ENCODE peak calls at places on chromosomes 13 and 19, in five cellular contexts. Y, X, P, G and C are unnamed samples. For H3K27me3, the result is how much of the 10 kb centered on the place peaks cover.

GRCh38 chr19:49560358-49560900 is 19.9 kb downstream of the NOSIP start:
- DNase-seq in Y (peak), X (no peak), P (no peak), G (no peak), C (no peak)

GRCh38 chr19:13978306-13978705 is 26.0 kb downstream of the DCAF15 start:
- DNase-seq in Y (peak), X (peak), P (peak), G (peak), C (peak)

GRCh38 chr13:44155422-44156293 is 218.0 kb upstream of the SERP2 start:
- DNase-seq in Y (peak), X (peak), P (peak), G (no peak), C (no peak)

GRCh38 chr19:52191374-52191773 is 1.5 kb downstream of the PPP2R1A start:
- DNase-seq in Y (no peak), X (no peak), P (no peak), G (no peak), C (no peak)

GRCh38 chr19:51980116-51980736 is 6.4 kb downstream of the ZNF350 start:
- DNase-seq in Y (no peak), X (no peak), P (no peak), G (no peak), C (no peak)

GRCh38 chr19:41031926-41032325 is 40.8 kb downstream of the CYP2B6 start:
- DNase-seq in Y (no peak), X (no peak), P (no peak), G (peak), C (no peak)

GRCh38 chr13:67156718-67157049 is 73.5 kb downstream of the PCDH9 start:
- DNase-seq in Y (peak), X (peak), P (no peak), G (no peak), C (no peak)

GRCh38 chr19:46860846-46861690 is at the start of gene ARHGAP35:
- DNase-seq in Y (peak), X (peak), P (no peak), G (peak), C (peak)

GRCh38 chr13:79285159-79285558 is 120.9 kb downstream of the RBM26 start:
- DNase-seq in Y (no peak), X (no peak), P (no peak), G (no peak), C (no peak)

GRCh38 chr13:44273991-44274810 is 99.4 kb upstream of the SERP2 start:
- DNase-seq in Y (no peak), X (no peak), P (no peak), G (no peak), C (no peak)

GRCh38 chr13:44049546-44049945 is 169.8 kb downstream of the LACC1 start:
- DNase-seq in Y (no peak), X (no peak), P (no peak), G (no peak), C (no peak)

GRCh38 chr13:33933810-33934209 is 115.9 kb downstream of the RFC3 start:
- DNase-seq in Y (no peak), X (no peak), P (no peak), G (no peak), C (no peak)

GRCh38 chr19:12721656-12722565 is 1.8 kb downstream of the TNPO2 start:
- DNase-seq in Y (no peak), X (peak), P (peak), G (peak), C (peak)

GRCh38 chr13:50192272-50192813 is 177.1 kb downstream of the KCNRG start:
- DNase-seq in Y (no peak), X (no peak), P (no peak), G (no peak), C (no peak)

GRCh38 chr13:59111711-59112110 is 1052.0 kb downstream of the DIAPH3 start:
- DNase-seq in Y (no peak), X (no peak), P (no peak), G (no peak), C (no peak)

GRCh38 chr19:2239771-2240770 is 3.4 kb downstream of the SF3A2 start:
- DNase-seq in Y (no peak), X (peak), P (no peak), G (no peak), C (no peak)

GRCh38 chr19:32570081-32570785 is 10.8 kb upstream of the PDCD5 start:
- DNase-seq in Y (peak), X (peak), P (peak), G (no peak), C (no peak)

GRCh38 chr13:98129059-98129741 is 13.7 kb upstream of the FARP1 start:
- DNase-seq in Y (no peak), X (no peak), P (no peak), G (no peak), C (no peak)

GRCh38 chr13:50893211-50893852 is 16.3 kb upstream of the RNASEH2B start:
- DNase-seq in Y (no peak), X (peak), P (no peak), G (no peak), C (no peak)

GRCh38 chr19:17402982-17403855 is 2.2 kb downstream of the BST2 start:
- DNase-seq in Y (no peak), X (peak), P (no peak), G (no peak), C (no peak)

GRCh38 chr13:85347251-85347650 is 452.0 kb downstream of the SLITRK6 start:
- DNase-seq in Y (no peak), X (no peak), P (no peak), G (no peak), C (no peak)

GRCh38 chr13:49933511-49933910 is 2.6 kb downstream of the SPRYD7 start:
- DNase-seq in Y (no peak), X (no peak), P (no peak), G (no peak), C (no peak)

GRCh38 chr13:71677114-71677513 is 189.9 kb downstream of the DACH1 start:
- DNase-seq in Y (no peak), X (no peak), P (no peak), G (no peak), C (no peak)

GRCh38 chr13:110680852-110681251 is 25.1 kb downstream of the CARS2 start:
- DNase-seq in Y (no peak), X (peak), P (no peak), G (no peak), C (peak)

DNA sequence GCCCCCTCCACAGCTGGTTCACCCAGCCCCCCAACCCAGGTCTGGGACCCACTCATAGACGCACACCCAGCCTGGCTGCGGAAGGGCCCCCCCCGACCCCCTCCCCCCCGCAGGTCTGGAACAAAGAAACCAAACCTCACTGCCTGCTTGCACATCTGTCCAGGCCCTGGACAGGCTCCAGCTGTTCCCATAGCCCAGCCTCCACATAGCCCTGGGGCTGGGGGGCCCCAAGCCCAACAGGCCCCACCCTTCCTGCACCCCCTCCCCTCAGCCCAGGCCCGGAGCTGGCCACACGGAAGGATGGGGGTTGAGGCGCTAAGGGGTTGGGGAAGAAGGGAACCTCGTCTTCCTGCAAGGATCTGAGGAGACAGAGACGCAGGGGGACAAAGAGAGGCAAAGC is 2.7 kb downstream of the KANK2 start:
- DNase-seq in Y (no peak), X (no peak), P (no peak), G (no peak), C (no peak)
- H3K27ac ChIP-seq in Y (peak), X (no peak), P (peak), G (peak), C (peak)

GRCh38 chr19:39084732-39085080 is 538 bp downstream of the ACP7 start:
- DNase-seq in Y (no peak), X (no peak), P (no peak), G (no peak), C (no peak)

GRCh38 chr19:39083983-39084731 is at the start of gene ACP7:
- DNase-seq in Y (no peak), X (peak), P (no peak), G (no peak), C (no peak)

GRCh38 chr19:39082167-39082566 is 2.0 kb upstream of the ACP7 start:
- DNase-seq in Y (no peak), X (no peak), P (no peak), G (no peak), C (no peak)

GRCh38 chr19:39083599-39083982 is 577 bp upstream of the ACP7 start:
- DNase-seq in Y (no peak), X (no peak), P (no peak), G (no peak), C (no peak)

GRCh38 chr19:39082745-39083598 is 1.2 kb upstream of the ACP7 start:
- DNase-seq in Y (peak), X (no peak), P (no peak), G (no peak), C (no peak)
- H3K27me3 ChIP-seq in Y (under half), X (under half), P (under half), G (under half), C (under half)

GRCh38 chr19:15251749-15252397 is 19.6 kb upstream of the EPHX3 start:
- DNase-seq in Y (no peak), X (peak), P (peak), G (peak), C (peak)
- TF ChIP-seq CTCF in Y (no peak), X (peak), P (no peak), G (no peak), C (peak)

GRCh38 chr13:112905990-112906641 is 62.9 kb upstream of the MCF2L start:
- DNase-seq in Y (no peak), X (peak), P (no peak), G (peak), C (no peak)
- H3K27ac ChIP-seq in Y (no peak), X (peak), P (no peak), G (peak), C (no peak)

DNA sequence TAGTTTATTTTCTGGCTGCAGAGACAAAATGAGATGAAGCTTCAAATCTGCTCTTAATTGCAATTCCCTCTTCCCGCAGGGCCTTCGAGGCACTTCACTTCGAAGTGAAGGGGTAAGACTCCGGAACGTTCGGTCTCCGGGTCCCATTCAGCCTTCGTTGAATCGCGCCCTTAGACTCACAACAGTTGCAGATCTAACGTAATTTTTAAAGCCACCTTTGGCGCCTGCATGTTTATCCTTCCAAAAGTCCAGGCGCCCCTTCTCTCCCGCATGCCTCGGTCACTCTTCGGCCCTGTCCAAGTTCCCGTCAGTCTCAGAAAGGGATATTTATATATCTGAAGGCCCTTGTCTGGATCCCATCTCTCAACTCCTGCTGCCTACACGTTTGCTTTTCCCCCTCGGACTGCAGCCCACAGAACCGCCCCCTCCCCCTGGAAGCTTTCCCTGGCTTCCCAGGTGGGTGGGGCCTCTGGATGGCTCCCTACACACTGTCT is 912 bp upstream of the KCTD12 start:
- DNase-seq in Y (no peak), X (peak), P (no peak), G (no peak), C (no peak)
- H3K27me3 ChIP-seq in Y (under half), X (half or more), P (under half), G (under half), C (under half)

DNA sequence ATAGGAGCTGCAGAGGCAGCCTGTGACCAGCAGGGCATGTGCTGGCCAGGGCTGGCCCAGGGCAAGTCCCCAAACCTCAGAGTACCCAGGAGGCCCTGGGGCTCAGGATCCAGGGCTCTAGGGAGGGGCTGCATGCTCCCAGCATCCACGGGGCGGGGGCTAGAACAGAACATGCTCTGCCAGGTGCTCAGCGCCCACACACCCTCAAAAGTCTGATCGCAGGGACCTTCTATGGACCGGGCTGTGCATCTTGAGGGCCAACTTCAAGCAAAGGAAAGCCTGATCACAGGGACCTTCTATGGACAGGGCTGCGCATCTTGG is 33.5 kb downstream of the ELL start:
- DNase-seq in Y (no peak), X (no peak), P (no peak), G (no peak), C (no peak)
- TF ChIP-seq CTCF in Y (no peak), X (no peak), P (no peak), G (no peak), C (peak)

DNA sequence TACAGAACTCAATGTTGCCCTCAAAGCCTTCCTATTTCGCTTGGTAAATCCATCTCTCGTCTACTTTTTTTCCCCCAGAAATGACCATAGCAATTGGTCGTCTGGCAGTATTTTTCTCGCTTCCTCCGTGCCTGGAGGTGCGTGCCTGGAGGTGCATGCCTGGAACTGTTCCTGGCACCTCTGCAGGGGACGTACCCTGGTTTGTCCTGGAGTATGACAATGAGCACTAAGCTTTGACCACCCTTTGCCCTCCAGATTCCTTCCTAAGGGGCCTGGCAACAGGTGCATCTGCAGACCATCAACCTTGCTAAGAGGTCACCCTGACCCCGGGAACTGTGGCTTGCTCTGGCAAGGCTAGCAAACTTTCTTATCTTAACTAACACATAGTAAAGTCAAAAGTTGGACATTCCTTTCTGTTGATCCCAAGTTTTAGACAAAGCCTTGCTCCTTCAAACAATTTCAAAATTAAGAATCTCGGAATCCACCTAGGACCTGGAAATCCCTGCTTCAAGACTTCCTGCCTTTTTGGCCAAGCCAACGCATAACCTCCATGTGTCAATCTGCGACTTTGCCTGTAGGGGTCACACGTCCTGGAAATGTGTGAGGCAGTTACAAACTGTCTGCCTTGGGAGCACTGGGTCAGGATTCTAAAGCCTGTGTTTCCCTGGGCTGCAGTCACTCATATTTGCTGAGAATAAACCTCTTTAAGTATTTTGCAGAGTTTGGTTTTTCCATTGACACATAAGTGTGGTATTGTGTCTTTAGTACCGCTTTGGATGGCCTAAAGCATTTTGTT is 28.8 kb upstream of the TUBGCP3 start:
- DNase-seq in Y (no peak), X (peak), P (no peak), G (no peak), C (no peak)
- H3K27ac ChIP-seq in Y (no peak), X (no peak), P (no peak), G (no peak), C (no peak)

GRCh38 chr13:20461860-20462532 is 63.7 kb downstream of the CRYL1 start:
- DNase-seq in Y (no peak), X (peak), P (no peak), G (no peak), C (no peak)

GRCh38 chr13:20460744-20461143 is 64.9 kb downstream of the CRYL1 start:
- DNase-seq in Y (no peak), X (peak), P (no peak), G (no peak), C (no peak)

GRCh38 chr13:20462533-20462915 is 63.1 kb downstream of the CRYL1 start:
- DNase-seq in Y (no peak), X (peak), P (no peak), G (no peak), C (no peak)

GRCh38 chr13:20461481-20461859 is 64.2 kb downstream of the CRYL1 start:
- DNase-seq in Y (no peak), X (no peak), P (no peak), G (no peak), C (no peak)

DNA sequence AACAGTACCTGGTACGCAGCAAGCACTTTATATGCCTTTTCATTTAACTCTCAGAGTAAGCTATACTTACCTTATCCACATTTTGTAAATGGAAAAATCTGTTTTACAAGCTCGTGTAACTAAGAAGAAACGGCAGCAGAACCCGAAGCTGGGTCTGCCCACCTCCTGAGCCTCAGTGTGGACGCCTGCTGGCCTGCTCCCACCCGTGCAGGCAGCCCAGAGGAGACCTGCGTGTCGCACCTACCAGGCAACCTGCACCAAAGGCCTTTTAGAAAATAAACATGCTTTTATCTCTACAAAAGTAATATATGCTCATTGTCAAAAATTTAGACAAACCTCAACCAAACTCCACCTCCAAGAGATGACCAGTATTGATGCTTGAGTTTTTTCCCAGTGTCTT is 62.7 kb downstream of the CRYL1 start:
- DNase-seq in Y (no peak), X (no peak), P (no peak), G (no peak), C (no peak)
- H3K27me3 ChIP-seq in Y (under half), X (under half), P (under half), G (under half), C (under half)

DNA sequence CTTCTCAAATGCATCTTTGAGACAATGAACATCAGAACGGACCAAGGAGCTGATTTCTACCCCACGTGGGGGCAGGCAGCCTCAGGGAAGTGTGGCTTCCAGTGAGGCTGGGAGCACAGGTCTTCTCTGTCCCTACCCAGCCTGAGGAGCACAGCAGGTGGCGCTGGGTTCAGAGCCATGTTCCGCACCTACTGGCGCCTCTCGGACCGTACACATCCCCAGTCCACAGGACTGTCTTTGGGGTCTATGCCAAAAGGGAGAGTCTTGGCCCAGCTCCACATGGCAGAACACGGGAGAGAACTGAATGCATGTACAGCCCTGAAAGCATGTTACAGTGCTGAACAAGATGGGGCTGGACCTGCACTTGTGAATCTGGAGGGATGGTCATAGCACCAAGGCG is 22.6 kb downstream of the SUGP1 start:
- DNase-seq in Y (no peak), X (no peak), P (no peak), G (no peak), C (no peak)
- TF ChIP-seq CTCF in Y (no peak), X (no peak), P (no peak), G (no peak), C (no peak)